ENCODE peak calls at places on chromosomes 16 and 17, in six cellular contexts. P is neuronal stem cell, K is IMR-90, V is H9, C is H1, N is trophoblast cell. E is an unnamed sample.

GRCh38 chr17:34542700-34543336 is 36.6 kb upstream of the TMEM132E start:
- DNase-seq in P (peak; percentile 64), K (no peak), V (peak; percentile 68), C (peak; percentile 89), N (peak; percentile 14), E (peak; percentile 15)

GRCh38 chr16:67935096-67935401 is 1.6 kb downstream of the PSMB10 start:
- DNase-seq in P (no peak), K (no peak), V (no peak), C (no peak), N (no peak), E (no peak)

GRCh38 chr16:12449795-12450194 is 353.9 kb downstream of the CPPED1 start:
- DNase-seq in P (no peak), K (peak; percentile 24), V (no peak), C (no peak), N (no peak), E (no peak)

GRCh38 chr17:6914711-6915110 is 81.1 kb upstream of the ALOX12 start:
- DNase-seq in P (no peak), K (peak; percentile 7), V (no peak), C (no peak), N (no peak), E (no peak)

GRCh38 chr17:7176870-7177209 is 2.3 kb downstream of the ASGR1 start:
- DNase-seq in P (no peak), K (no peak), V (peak; percentile 72), C (no peak), N (no peak), E (no peak)

GRCh38 chr16:81861503-81861902 is 82.4 kb downstream of the PLCG2 start:
- DNase-seq in P (no peak), K (no peak), V (no peak), C (no peak), N (no peak), E (no peak)

GRCh38 chr17:8606415-8606814 is 24.1 kb downstream of the MYH10 start:
- DNase-seq in P (no peak), K (no peak), V (no peak), C (no peak), N (no peak), E (peak; percentile 18)

GRCh38 chr17:63223212-63223911 is 222.7 kb downstream of the CYB561 start:
- DNase-seq in P (no peak), K (no peak), V (no peak), C (no peak), N (no peak), E (no peak)

GRCh38 chr16:88651276-88651988 is 579 bp upstream of the CYBA start:
- DNase-seq in P (no peak), K (no peak), V (peak; percentile 73), C (no peak), N (no peak), E (peak; percentile 88)

GRCh38 chr16:16029431-16030011 is 80.1 kb downstream of the ABCC1 start:
- DNase-seq in P (no peak), K (peak; percentile 68), V (no peak), C (no peak), N (peak; percentile 23), E (peak; percentile 40)

GRCh38 chr16:67594956-67595355 is 32.6 kb downstream of the CTCF start:
- DNase-seq in P (no peak), K (peak; percentile 68), V (no peak), C (no peak), N (no peak), E (peak; percentile 13)

GRCh38 chr17:60355663-60356594 is 36.0 kb downstream of the USP32 start:
- DNase-seq in P (no peak), K (no peak), V (no peak), C (no peak), N (no peak), E (no peak)
- H3K9ac ChIP-seq in P (no peak overlapping the region), K (no peak overlapping the region), V (no peak overlapping the region), C (no peak overlapping the region), N (no peak overlapping the region), E (no peak overlapping the region)

GRCh38 chr17:38617074-38617860 is 11.5 kb upstream of the SRCIN1 start:
- DNase-seq in P (no peak), K (no peak), V (no peak), C (no peak), N (no peak), E (no peak)
- H4K91ac ChIP-seq in P (no peak overlapping the region), K (no peak overlapping the region), V (no peak overlapping the region), C (no peak overlapping the region), N (no peak overlapping the region), E (no peak overlapping the region)

GRCh38 chr17:39863918-39864746 is at the start of gene IKZF3:
- DNase-seq in P (peak; percentile 41), K (peak; percentile 18), V (peak; percentile 93), C (peak; percentile 87), N (peak; percentile 77), E (peak; percentile 57)
- H3K9ac ChIP-seq in P (no peak within 1 kb of the TSS), K (no peak within 1 kb of the TSS), V (no peak within 1 kb of the TSS), C (no peak within 1 kb of the TSS), N (no peak within 1 kb of the TSS), E (no peak within 1 kb of the TSS)

GRCh38 chr17:77118251-77118928 is 22.4 kb upstream of the SEC14L1 start:
- DNase-seq in P (no peak), K (no peak), V (no peak), C (no peak), N (peak; percentile 95), E (no peak)
- H4K91ac ChIP-seq in P (no peak overlapping the region), K (no peak overlapping the region), V (no peak overlapping the region), C (no peak overlapping the region), N (no peak overlapping the region), E (no peak overlapping the region)

DNA sequence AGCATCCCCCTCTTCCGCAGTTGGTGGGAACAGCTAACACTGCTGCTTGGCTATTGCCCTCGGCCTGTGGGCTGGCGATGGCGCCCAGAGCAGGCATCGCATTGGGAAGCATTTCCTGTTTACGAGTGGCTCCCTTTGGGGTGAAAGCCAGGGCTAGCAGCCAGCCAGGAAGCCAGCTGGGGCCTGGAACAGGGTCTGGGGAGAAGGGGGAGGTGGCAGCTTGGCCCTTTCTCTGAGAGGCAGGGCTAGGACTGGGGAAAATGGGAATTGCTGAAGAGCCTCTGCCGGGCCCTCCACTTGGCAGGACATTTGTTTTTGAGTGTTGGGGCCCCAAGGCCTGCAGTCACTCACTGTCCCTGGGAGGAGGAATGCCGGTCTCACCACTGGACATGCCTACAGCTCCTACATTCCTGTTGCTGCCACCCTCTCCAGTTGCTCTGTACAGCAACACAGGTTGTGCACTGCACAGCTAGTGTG is 2.5 kb upstream of the MTSS2 start:
- DNase-seq in P (no peak), K (peak; percentile 59), V (no peak), C (no peak), N (no peak), E (peak; percentile 80)
- H3K9ac ChIP-seq in P (no peak overlapping the region), K (peak overlapping the region; percentile 2), V (no peak overlapping the region), C (no peak overlapping the region), N (no peak overlapping the region), E (no peak overlapping the region)

E was measured in mesenchymal stem cell.